ENCODE peak calls at places on chromosome 4, in eight cellular contexts. S is activated naive CD4-positive, alpha-beta T cell treated with anti-CD3 and anti-CD28 coated beads, Interleukin-2, amount 10 ng/mL, durations not matched to agents 7 days and 5 days; T is GM23338; J is activated CD4-positive, alpha-beta T cell treated with anti-CD3 and anti-CD28 coated beads for 48 hours; X is H4; A is T follicular helper cell; M is COR-L47; F is H9. K is an unnamed sample.

GRCh38 chr4:73709461-73710033 is 30.8 kb upstream of the CXCL8 start:
- DNase-seq in A (no peak), X (no peak), T (no peak), S (no peak), M (no peak), J (no peak), F (no peak), K (no peak)

GRCh38 chr4:163544407-163545038 is 50.0 kb downstream of the TMA16 start:
- DNase-seq in F (peak; percentile 55), T (peak; percentile 84), X (peak; percentile 30), M (peak; percentile 49), S (peak; percentile 69), J (peak; percentile 73), A (peak; percentile 31), K (peak; percentile 82)

GRCh38 chr4:139962130-139962684 is 191.8 kb downstream of the MAML3 start:
- DNase-seq in J (no peak), S (no peak), X (no peak), F (no peak), T (no peak), M (peak; percentile 56), A (no peak), K (no peak)

GRCh38 chr4:3866813-3867129 is 100.6 kb downstream of the ADRA2C start:
- DNase-seq in X (no peak), J (no peak), S (no peak), A (no peak), M (no peak), F (no peak), T (no peak), K (peak; percentile 24)

GRCh38 chr4:183747931-183748664 is 89.0 kb downstream of the TRAPPC11 start:
- DNase-seq in T (no peak), A (no peak), J (no peak), S (no peak), F (no peak), M (peak; percentile 10), X (no peak), K (no peak)

GRCh38 chr4:151862766-151863165 is 102.0 kb upstream of the GATB start:
- DNase-seq in X (no peak), A (no peak), S (no peak), M (no peak), F (no peak), T (no peak), J (no peak), K (no peak)

GRCh38 chr4:145498430-145498829 is 16.8 kb downstream of the SMAD1 start:
- DNase-seq in M (no peak), A (no peak), F (no peak), S (no peak), T (no peak), X (no peak), J (no peak), K (no peak)

GRCh38 chr4:7043521-7044414 is 596 bp downstream of the TADA2B start:
- DNase-seq in M (no peak), X (no peak), T (peak; percentile 48), S (peak; percentile 75), F (no peak), J (peak; percentile 62), A (peak; percentile 41), K (peak; percentile 81)

GRCh38 chr4:37892641-37893040 is 1.8 kb downstream of the TBC1D1 start:
- DNase-seq in A (peak; percentile 18), X (no peak), M (no peak), F (no peak), T (no peak), S (peak; percentile 55), J (peak; percentile 72), K (no peak)

GRCh38 chr4:123235431-123235830 is 161.2 kb upstream of the SPRY1 start:
- DNase-seq in S (no peak), A (no peak), J (no peak), M (no peak), X (no peak), F (no peak), T (no peak), K (no peak)

GRCh38 chr4:118277243-118277642 is 75.6 kb downstream of the PRSS12 start:
- DNase-seq in T (no peak), J (no peak), S (no peak), F (no peak), X (no peak), A (no peak), M (no peak), K (no peak)

GRCh38 chr4:133856736-133857355 is 344.7 kb downstream of the PABPC4L start:
- DNase-seq in A (no peak), X (no peak), F (no peak), S (no peak), M (no peak), T (no peak), J (no peak), K (no peak)

GRCh38 chr4:128521634-128522253 is 234.1 kb upstream of the PGRMC2 start:
- DNase-seq in X (peak; percentile 43), F (no peak), J (no peak), T (no peak), M (no peak), A (no peak), S (no peak), K (no peak)

GRCh38 chr4:47744843-47745382 is 93.0 kb downstream of the CORIN start:
- DNase-seq in X (no peak), J (no peak), S (no peak), M (no peak), T (no peak), F (no peak), A (no peak), K (no peak)

GRCh38 chr4:40375090-40375489 is 40.0 kb downstream of the CHRNA9 start:
- DNase-seq in M (no peak), J (no peak), T (no peak), S (no peak), A (no peak), F (no peak), X (no peak), K (no peak)

GRCh38 chr4:110198472-110199419 is at the start of gene ELOVL6:
- DNase-seq in T (peak; percentile 98), A (no peak), X (peak; percentile 66), F (peak; percentile 91), M (peak; percentile 62), S (peak; percentile 63), J (peak; percentile 56), K (peak; percentile 95)

GRCh38 chr4:162497564-162498167 is 333.9 kb upstream of the FSTL5 start:
- DNase-seq in J (no peak), X (peak; percentile 48), S (peak; percentile 21), F (no peak), M (peak; percentile 26), A (no peak), T (peak; percentile 54), K (no peak)

GRCh38 chr4:6749340-6750171 is 33.0 kb upstream of the KIAA0232 start:
- DNase-seq in J (no peak), M (no peak), F (no peak), T (no peak), A (no peak), S (no peak), X (peak; percentile 77), K (peak; percentile 47)

K was measured in endodermal cell.